ENCODE peak calls at places on chromosome 5, in eight cellular contexts. One of them, this sample, is unnamed. For H3K4me1 and H3K36me3, the result is how much of the 10 kb centered on the place peaks cover.

GRCh38 chr5:143741418-143741817 is 70.5 kb upstream of the HMHB1 start:
- DNase-seq in endodermal cell: no peak
- DNase-seq in uterus: no peak
- DNase-seq in naive thymus-derived CD4-positive, alpha-beta T cell: no peak
- DNase-seq in right lobe of liver: no peak
- DNase-seq in CD8-positive, alpha-beta T cell: no peak
- DNase-seq in psoas muscle: no peak
- DNase-seq in GM23338: no peak
- DNase-seq in this sample: no peak

GRCh38 chr5:125336401-125336800 is 590.0 kb upstream of the ZNF608 start:
- DNase-seq in endodermal cell: no peak
- DNase-seq in uterus: no peak
- DNase-seq in naive thymus-derived CD4-positive, alpha-beta T cell: no peak
- DNase-seq in right lobe of liver: no peak
- DNase-seq in CD8-positive, alpha-beta T cell: no peak
- DNase-seq in psoas muscle: no peak
- DNase-seq in GM23338: no peak
- DNase-seq in this sample: no peak

GRCh38 chr5:136749016-136749415 is 383.7 kb upstream of the TRPC7 start:
- DNase-seq in endodermal cell: no peak
- DNase-seq in uterus: no peak
- DNase-seq in naive thymus-derived CD4-positive, alpha-beta T cell: no peak
- DNase-seq in right lobe of liver: no peak
- DNase-seq in CD8-positive, alpha-beta T cell: no peak
- DNase-seq in psoas muscle: no peak
- DNase-seq in GM23338: no peak
- DNase-seq in this sample: no peak

GRCh38 chr5:56282241-56282640 is 49.1 kb upstream of the ANKRD55 start:
- DNase-seq in endodermal cell: no peak
- DNase-seq in uterus: no peak
- DNase-seq in naive thymus-derived CD4-positive, alpha-beta T cell: no peak
- DNase-seq in right lobe of liver: no peak
- DNase-seq in CD8-positive, alpha-beta T cell: no peak
- DNase-seq in psoas muscle: no peak
- DNase-seq in GM23338: no peak
- DNase-seq in this sample: no peak

GRCh38 chr5:118736396-118736795 is 252.0 kb downstream of the DTWD2 start:
- DNase-seq in endodermal cell: no peak
- DNase-seq in uterus: no peak
- DNase-seq in naive thymus-derived CD4-positive, alpha-beta T cell: no peak
- DNase-seq in right lobe of liver: no peak
- DNase-seq in CD8-positive, alpha-beta T cell: no peak
- DNase-seq in psoas muscle: no peak
- DNase-seq in GM23338: no peak
- DNase-seq in this sample: no peak

GRCh38 chr5:153618857-153619256 is 128.4 kb downstream of the GRIA1 start:
- DNase-seq in endodermal cell: no peak
- DNase-seq in uterus: no peak
- DNase-seq in naive thymus-derived CD4-positive, alpha-beta T cell: no peak
- DNase-seq in right lobe of liver: no peak
- DNase-seq in CD8-positive, alpha-beta T cell: no peak
- DNase-seq in psoas muscle: no peak
- DNase-seq in GM23338: no peak
- DNase-seq in this sample: no peak

GRCh38 chr5:142356318-142356715 is 31.5 kb upstream of the SPRY4 start:
- DNase-seq in endodermal cell: no peak
- DNase-seq in uterus: no peak
- DNase-seq in naive thymus-derived CD4-positive, alpha-beta T cell: no peak
- DNase-seq in right lobe of liver: no peak
- DNase-seq in CD8-positive, alpha-beta T cell: no peak
- DNase-seq in psoas muscle: no peak
- DNase-seq in GM23338: no peak
- DNase-seq in this sample: no peak

GRCh38 chr5:172745406-172745805 is 25.6 kb downstream of the DUSP1 start:
- DNase-seq in endodermal cell: no peak
- DNase-seq in uterus: no peak
- DNase-seq in naive thymus-derived CD4-positive, alpha-beta T cell: no peak
- DNase-seq in right lobe of liver: no peak
- DNase-seq in CD8-positive, alpha-beta T cell: no peak
- DNase-seq in psoas muscle: no peak
- DNase-seq in GM23338: no peak
- DNase-seq in this sample: no peak

GRCh38 chr5:52804978-52805377 is 17.3 kb downstream of the ITGA1 start:
- DNase-seq in endodermal cell: no peak
- DNase-seq in uterus: no peak
- DNase-seq in naive thymus-derived CD4-positive, alpha-beta T cell: no peak
- DNase-seq in right lobe of liver: no peak
- DNase-seq in CD8-positive, alpha-beta T cell: no peak
- DNase-seq in psoas muscle: no peak
- DNase-seq in GM23338: peak
- DNase-seq in this sample: no peak

GRCh38 chr5:52805614-52806013 is 17.9 kb downstream of the ITGA1 start:
- DNase-seq in endodermal cell: no peak
- DNase-seq in uterus: no peak
- DNase-seq in naive thymus-derived CD4-positive, alpha-beta T cell: no peak
- DNase-seq in right lobe of liver: no peak
- DNase-seq in CD8-positive, alpha-beta T cell: no peak
- DNase-seq in psoas muscle: no peak
- DNase-seq in GM23338: no peak
- DNase-seq in this sample: no peak

GRCh38 chr5:52807723-52808122 is 20.0 kb downstream of the ITGA1 start:
- DNase-seq in endodermal cell: no peak
- DNase-seq in uterus: no peak
- DNase-seq in naive thymus-derived CD4-positive, alpha-beta T cell: no peak
- DNase-seq in right lobe of liver: no peak
- DNase-seq in CD8-positive, alpha-beta T cell: no peak
- DNase-seq in psoas muscle: no peak
- DNase-seq in GM23338: no peak
- DNase-seq in this sample: no peak

GRCh38 chr5:52808316-52808901 is 20.7 kb downstream of the ITGA1 start:
- DNase-seq in endodermal cell: no peak
- DNase-seq in uterus: no peak
- DNase-seq in naive thymus-derived CD4-positive, alpha-beta T cell: no peak
- DNase-seq in right lobe of liver: no peak
- DNase-seq in CD8-positive, alpha-beta T cell: no peak
- DNase-seq in psoas muscle: no peak
- DNase-seq in GM23338: no peak
- DNase-seq in this sample: no peak

GRCh38 chr5:52807037-52807436 is 19.3 kb downstream of the ITGA1 start:
- DNase-seq in endodermal cell: no peak
- DNase-seq in uterus: no peak
- DNase-seq in naive thymus-derived CD4-positive, alpha-beta T cell: no peak
- DNase-seq in right lobe of liver: no peak
- DNase-seq in CD8-positive, alpha-beta T cell: no peak
- DNase-seq in psoas muscle: no peak
- DNase-seq in GM23338: no peak
- DNase-seq in this sample: no peak
- H3K4me1 ChIP-seq in endodermal cell: under half
- H3K4me1 ChIP-seq in uterus: under half
- H3K4me1 ChIP-seq in naive thymus-derived CD4-positive, alpha-beta T cell: under half
- H3K4me1 ChIP-seq in right lobe of liver: under half
- H3K4me1 ChIP-seq in CD8-positive, alpha-beta T cell: under half
- H3K4me1 ChIP-seq in psoas muscle: under half
- H3K4me1 ChIP-seq in GM23338: under half
- H3K4me1 ChIP-seq in this sample: half or more

GRCh38 chr5:109865636-109866035 is 175.9 kb downstream of the MAN2A1 start:
- DNase-seq in endodermal cell: no peak
- DNase-seq in uterus: no peak
- DNase-seq in naive thymus-derived CD4-positive, alpha-beta T cell: no peak
- DNase-seq in right lobe of liver: no peak
- DNase-seq in CD8-positive, alpha-beta T cell: no peak
- DNase-seq in psoas muscle: no peak
- DNase-seq in GM23338: no peak
- DNase-seq in this sample: no peak
- H3K27ac ChIP-seq in endodermal cell: peak
- H3K27ac ChIP-seq in uterus: peak
- H3K27ac ChIP-seq in naive thymus-derived CD4-positive, alpha-beta T cell: no peak
- H3K27ac ChIP-seq in right lobe of liver: no peak
- H3K27ac ChIP-seq in CD8-positive, alpha-beta T cell: no peak
- H3K27ac ChIP-seq in psoas muscle: no peak
- H3K27ac ChIP-seq in GM23338: no peak
- H3K27ac ChIP-seq in this sample: no peak

GRCh38 chr5:156330141-156330870 is 3.3 kb downstream of the SGCD start:
- DNase-seq in endodermal cell: no peak
- DNase-seq in uterus: no peak
- DNase-seq in naive thymus-derived CD4-positive, alpha-beta T cell: no peak
- DNase-seq in right lobe of liver: no peak
- DNase-seq in CD8-positive, alpha-beta T cell: no peak
- DNase-seq in psoas muscle: no peak
- DNase-seq in GM23338: no peak
- DNase-seq in this sample: no peak
- H3K36me3 ChIP-seq in endodermal cell: under half
- H3K36me3 ChIP-seq in uterus: under half
- H3K36me3 ChIP-seq in naive thymus-derived CD4-positive, alpha-beta T cell: under half
- H3K36me3 ChIP-seq in right lobe of liver: under half
- H3K36me3 ChIP-seq in CD8-positive, alpha-beta T cell: under half
- H3K36me3 ChIP-seq in psoas muscle: under half
- H3K36me3 ChIP-seq in GM23338: under half
- H3K36me3 ChIP-seq in this sample: under half

GRCh38 chr5:115735108-115735998 is 81.1 kb downstream of the CDO1 start:
- DNase-seq in endodermal cell: no peak
- DNase-seq in uterus: no peak
- DNase-seq in naive thymus-derived CD4-positive, alpha-beta T cell: no peak
- DNase-seq in right lobe of liver: peak
- DNase-seq in CD8-positive, alpha-beta T cell: no peak
- DNase-seq in psoas muscle: no peak
- DNase-seq in GM23338: peak
- DNase-seq in this sample: no peak

GRCh38 chr5:115737452-115737851 is 79.0 kb downstream of the CDO1 start:
- DNase-seq in endodermal cell: no peak
- DNase-seq in uterus: no peak
- DNase-seq in naive thymus-derived CD4-positive, alpha-beta T cell: no peak
- DNase-seq in right lobe of liver: no peak
- DNase-seq in CD8-positive, alpha-beta T cell: no peak
- DNase-seq in psoas muscle: no peak
- DNase-seq in GM23338: peak
- DNase-seq in this sample: no peak

GRCh38 chr5:115736004-115736689 is 80.3 kb downstream of the CDO1 start:
- DNase-seq in endodermal cell: no peak
- DNase-seq in uterus: no peak
- DNase-seq in naive thymus-derived CD4-positive, alpha-beta T cell: no peak
- DNase-seq in right lobe of liver: no peak
- DNase-seq in CD8-positive, alpha-beta T cell: no peak
- DNase-seq in psoas muscle: no peak
- DNase-seq in GM23338: no peak
- DNase-seq in this sample: no peak

GRCh38 chr5:115738807-115739206 is 77.7 kb downstream of the CDO1 start:
- DNase-seq in endodermal cell: no peak
- DNase-seq in uterus: no peak
- DNase-seq in naive thymus-derived CD4-positive, alpha-beta T cell: no peak
- DNase-seq in right lobe of liver: no peak
- DNase-seq in CD8-positive, alpha-beta T cell: no peak
- DNase-seq in psoas muscle: no peak
- DNase-seq in GM23338: no peak
- DNase-seq in this sample: no peak

DNA sequence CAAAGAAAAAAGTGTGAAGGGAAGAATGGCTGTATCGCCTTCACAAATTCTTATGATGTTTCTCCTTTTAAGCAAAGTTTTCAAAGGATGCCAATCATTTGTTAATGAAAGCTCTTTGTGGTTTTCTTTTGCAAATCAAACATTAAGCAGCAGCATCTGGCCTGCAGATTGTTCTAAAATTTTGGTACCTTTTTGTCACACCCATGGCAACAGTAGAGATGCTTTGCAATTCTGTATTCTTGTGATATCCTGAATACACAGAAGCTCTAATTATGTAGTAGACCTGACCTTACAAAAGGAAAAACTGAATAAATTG is 79.8 kb downstream of the CDO1 start:
- DNase-seq in endodermal cell: no peak
- DNase-seq in uterus: no peak
- DNase-seq in naive thymus-derived CD4-positive, alpha-beta T cell: no peak
- DNase-seq in right lobe of liver: no peak
- DNase-seq in CD8-positive, alpha-beta T cell: no peak
- DNase-seq in psoas muscle: no peak
- DNase-seq in GM23338: peak
- DNase-seq in this sample: no peak
- H3K4me1 ChIP-seq in endodermal cell: under half
- H3K4me1 ChIP-seq in uterus: under half
- H3K4me1 ChIP-seq in naive thymus-derived CD4-positive, alpha-beta T cell: under half
- H3K4me1 ChIP-seq in right lobe of liver: half or more
- H3K4me1 ChIP-seq in CD8-positive, alpha-beta T cell: under half
- H3K4me1 ChIP-seq in psoas muscle: under half
- H3K4me1 ChIP-seq in GM23338: half or more
- H3K4me1 ChIP-seq in this sample: under half

GRCh38 chr5:95922798-95923197 is 38.9 kb downstream of the ELL2 start:
- DNase-seq in endodermal cell: no peak
- DNase-seq in uterus: no peak
- DNase-seq in naive thymus-derived CD4-positive, alpha-beta T cell: no peak
- DNase-seq in right lobe of liver: no peak
- DNase-seq in CD8-positive, alpha-beta T cell: no peak
- DNase-seq in psoas muscle: no peak
- DNase-seq in GM23338: no peak
- DNase-seq in this sample: no peak

GRCh38 chr5:95921501-95921900 is 40.1 kb downstream of the ELL2 start:
- DNase-seq in endodermal cell: no peak
- DNase-seq in uterus: no peak
- DNase-seq in naive thymus-derived CD4-positive, alpha-beta T cell: no peak
- DNase-seq in right lobe of liver: no peak
- DNase-seq in CD8-positive, alpha-beta T cell: no peak
- DNase-seq in psoas muscle: no peak
- DNase-seq in GM23338: no peak
- DNase-seq in this sample: no peak

GRCh38 chr5:95919658-95920057 is 42.0 kb downstream of the ELL2 start:
- DNase-seq in endodermal cell: no peak
- DNase-seq in uterus: no peak
- DNase-seq in naive thymus-derived CD4-positive, alpha-beta T cell: no peak
- DNase-seq in right lobe of liver: no peak
- DNase-seq in CD8-positive, alpha-beta T cell: no peak
- DNase-seq in psoas muscle: no peak
- DNase-seq in GM23338: no peak
- DNase-seq in this sample: no peak

GRCh38 chr5:95918421-95919006 is 43.1 kb downstream of the ELL2 start:
- DNase-seq in endodermal cell: no peak
- DNase-seq in uterus: no peak
- DNase-seq in naive thymus-derived CD4-positive, alpha-beta T cell: no peak
- DNase-seq in right lobe of liver: no peak
- DNase-seq in CD8-positive, alpha-beta T cell: no peak
- DNase-seq in psoas muscle: no peak
- DNase-seq in GM23338: no peak
- DNase-seq in this sample: no peak

GRCh38 chr5:95920822-95921221 is 40.8 kb downstream of the ELL2 start:
- DNase-seq in endodermal cell: no peak
- DNase-seq in uterus: no peak
- DNase-seq in naive thymus-derived CD4-positive, alpha-beta T cell: no peak
- DNase-seq in right lobe of liver: no peak
- DNase-seq in CD8-positive, alpha-beta T cell: no peak
- DNase-seq in psoas muscle: no peak
- DNase-seq in GM23338: no peak
- DNase-seq in this sample: no peak
- H3K27ac ChIP-seq in endodermal cell: no peak
- H3K27ac ChIP-seq in uterus: no peak
- H3K27ac ChIP-seq in naive thymus-derived CD4-positive, alpha-beta T cell: no peak
- H3K27ac ChIP-seq in right lobe of liver: no peak
- H3K27ac ChIP-seq in CD8-positive, alpha-beta T cell: no peak
- H3K27ac ChIP-seq in psoas muscle: no peak
- H3K27ac ChIP-seq in GM23338: no peak
- H3K27ac ChIP-seq in this sample: no peak

GRCh38 chr5:43134019-43134418 is 13.3 kb downstream of the ZNF131 start:
- DNase-seq in endodermal cell: no peak
- DNase-seq in uterus: no peak
- DNase-seq in naive thymus-derived CD4-positive, alpha-beta T cell: no peak
- DNase-seq in right lobe of liver: no peak
- DNase-seq in CD8-positive, alpha-beta T cell: no peak
- DNase-seq in psoas muscle: no peak
- DNase-seq in GM23338: no peak
- DNase-seq in this sample: no peak
- H3K36me3 ChIP-seq in endodermal cell: half or more
- H3K36me3 ChIP-seq in uterus: under half
- H3K36me3 ChIP-seq in naive thymus-derived CD4-positive, alpha-beta T cell: under half
- H3K36me3 ChIP-seq in right lobe of liver: under half
- H3K36me3 ChIP-seq in CD8-positive, alpha-beta T cell: under half
- H3K36me3 ChIP-seq in psoas muscle: half or more
- H3K36me3 ChIP-seq in GM23338: under half
- H3K36me3 ChIP-seq in this sample: under half